ENCODE peak calls at places on chromosomes 16 and 17, in ten cellular contexts. H is occipital lobe; D is NK-92 treated with Interleukin-12 subunit alpha and Interleukin-12 subunit beta, amount 100 ng/mL, for 24 hours; X is A172; T is activated B cell treated with CpG ODN at 0.5 μM for 24 hours; R is NCI-H2029; B is NCI-H1105; I is SW480; M is sciatic nerve; S is naive thymus-derived CD4-positive, alpha-beta T cell. P is an unnamed sample.

GRCh38 chr17:56523042-56523441 is 70.5 kb upstream of the NOG start:
- DNase-seq in H (no peak), D (no peak), X (no peak), T (no peak), R (no peak), B (no peak), I (no peak), M (no peak), S (no peak), P (no peak)

GRCh38 chr16:23171234-23171948 is 11.2 kb upstream of the SCNN1G start:
- DNase-seq in H (no peak), D (no peak), X (peak), T (no peak), R (no peak), B (no peak), I (no peak), M (no peak), S (no peak), P (no peak)

GRCh38 chr16:8959921-8960787 is 3.6 kb downstream of the USP7 start:
- DNase-seq in H (no peak), D (no peak), X (no peak), T (no peak), R (no peak), B (no peak), I (no peak), M (no peak), S (peak), P (no peak)

GRCh38 chr16:22635345-22635744 is 124.7 kb downstream of the NPIPB5 start:
- DNase-seq in H (no peak), D (no peak), X (no peak), T (no peak), R (no peak), B (no peak), I (no peak), M (no peak), S (no peak), P (no peak)

GRCh38 chr16:88359008-88359407 is 23.8 kb upstream of the ZNF469 start:
- DNase-seq in H (no peak), D (no peak), X (no peak), T (no peak), R (no peak), B (no peak), I (no peak), M (no peak), S (no peak), P (no peak)

GRCh38 chr16:24850289-24850931 is 4.6 kb downstream of the SLC5A11 start:
- DNase-seq in H (no peak), D (peak), X (peak), T (no peak), R (no peak), B (no peak), I (peak), M (no peak), S (no peak), P (no peak)

GRCh38 chr16:72856797-72857196 is 191.1 kb downstream of the ZFHX3 start:
- DNase-seq in H (no peak), D (no peak), X (peak), T (no peak), R (no peak), B (no peak), I (no peak), M (peak), S (no peak), P (no peak)

GRCh38 chr17:9977175-9977574 is 72.1 kb upstream of the RCVRN start:
- DNase-seq in H (no peak), D (no peak), X (no peak), T (no peak), R (no peak), B (no peak), I (no peak), M (no peak), S (no peak), P (no peak)

GRCh38 chr17:81385320-81386111 is 9.7 kb upstream of the BAHCC1 start:
- DNase-seq in H (peak), D (no peak), X (no peak), T (no peak), R (no peak), B (no peak), I (no peak), M (peak), S (no peak), P (no peak)

GRCh38 chr17:66270106-66270505 is 32.3 kb upstream of the PRKCA start:
- DNase-seq in H (no peak), D (no peak), X (no peak), T (no peak), R (no peak), B (no peak), I (no peak), M (no peak), S (no peak), P (no peak)

GRCh38 chr17:17792551-17793377 is 44.0 kb downstream of the SREBF1 start:
- DNase-seq in H (peak), D (no peak), X (peak), T (no peak), R (no peak), B (no peak), I (no peak), M (no peak), S (peak), P (peak)

GRCh38 chr16:89934611-89935553 is 11.7 kb downstream of the TUBB3 start:
- DNase-seq in H (no peak), D (no peak), X (no peak), T (no peak), R (no peak), B (no peak), I (no peak), M (no peak), S (no peak), P (no peak)

GRCh38 chr17:13353590-13353989 is 248.1 kb downstream of the HS3ST3A1 start:
- DNase-seq in H (no peak), D (no peak), X (no peak), T (no peak), R (no peak), B (no peak), I (no peak), M (no peak), S (no peak), P (no peak)

GRCh38 chr16:10600792-10601443 is 20.5 kb upstream of the EMP2 start:
- DNase-seq in H (no peak), D (no peak), X (no peak), T (no peak), R (no peak), B (no peak), I (no peak), M (no peak), S (no peak), P (no peak)

GRCh38 chr16:11076259-11077018 is 132.1 kb downstream of the CLEC16A start:
- DNase-seq in H (no peak), D (no peak), X (no peak), T (no peak), R (no peak), B (no peak), I (no peak), M (no peak), S (no peak), P (no peak)

P was measured in kidney epithelial cell.